ENCODE peak calls at places on chromosomes 16 and 17, in ten cellular contexts. One of them, this sample, is unnamed.

GRCh38 chr16:75801307-75801706 is 75.0 kb upstream of the CPHXL start:
- DNase-seq in GM12878: no peak
- DNase-seq in suprapubic skin: no peak
- DNase-seq in colonic mucosa: no peak
- DNase-seq in breast epithelium: no peak
- DNase-seq in GM10248: no peak
- DNase-seq in endothelial cell: no peak
- DNase-seq in uterus: no peak
- DNase-seq in GM20000: no peak
- DNase-seq in neural crest cell: no peak
- DNase-seq in this sample: no peak

GRCh38 chr17:37828313-37829124 is 83.7 kb upstream of the HNF1B start:
- DNase-seq in GM12878: no peak
- DNase-seq in suprapubic skin: no peak
- DNase-seq in colonic mucosa: no peak
- DNase-seq in breast epithelium: no peak
- DNase-seq in GM10248: no peak
- DNase-seq in endothelial cell: no peak
- DNase-seq in uterus: no peak
- DNase-seq in GM20000: no peak
- DNase-seq in neural crest cell: no peak
- DNase-seq in this sample: no peak

GRCh38 chr16:54926166-54926838 is 4.4 kb upstream of the IRX5 start:
- DNase-seq in GM12878: no peak
- DNase-seq in suprapubic skin: no peak
- DNase-seq in colonic mucosa: no peak
- DNase-seq in breast epithelium: no peak
- DNase-seq in GM10248: no peak
- DNase-seq in endothelial cell: no peak
- DNase-seq in uterus: no peak
- DNase-seq in GM20000: no peak
- DNase-seq in neural crest cell: no peak
- DNase-seq in this sample: no peak

GRCh38 chr16:50563989-50564388 is 15.8 kb downstream of the NKD1 start:
- DNase-seq in GM12878: no peak
- DNase-seq in suprapubic skin: no peak
- DNase-seq in colonic mucosa: no peak
- DNase-seq in breast epithelium: no peak
- DNase-seq in GM10248: no peak
- DNase-seq in endothelial cell: no peak
- DNase-seq in uterus: no peak
- DNase-seq in GM20000: no peak
- DNase-seq in neural crest cell: no peak
- DNase-seq in this sample: no peak

GRCh38 chr17:31508310-31509094 is 117.0 kb downstream of the RAB11FIP4 start:
- DNase-seq in GM12878: peak; percentile 69
- DNase-seq in suprapubic skin: no peak
- DNase-seq in colonic mucosa: peak; percentile 27
- DNase-seq in breast epithelium: no peak
- DNase-seq in GM10248: peak; percentile 73
- DNase-seq in endothelial cell: no peak
- DNase-seq in uterus: no peak
- DNase-seq in GM20000: peak; percentile 73
- DNase-seq in neural crest cell: no peak
- DNase-seq in this sample: no peak

GRCh38 chr16:73878616-73879015 is 418.0 kb upstream of the PSMD7 start:
- DNase-seq in GM12878: peak; percentile 3
- DNase-seq in suprapubic skin: no peak
- DNase-seq in colonic mucosa: no peak
- DNase-seq in breast epithelium: no peak
- DNase-seq in GM10248: peak; percentile 18
- DNase-seq in endothelial cell: no peak
- DNase-seq in uterus: no peak
- DNase-seq in GM20000: peak; percentile 37
- DNase-seq in neural crest cell: no peak
- DNase-seq in this sample: no peak

GRCh38 chr16:29974291-29975133 is 844 bp downstream of the TAOK2 start:
- DNase-seq in GM12878: no peak
- DNase-seq in suprapubic skin: peak; percentile 70
- DNase-seq in colonic mucosa: no peak
- DNase-seq in breast epithelium: no peak
- DNase-seq in GM10248: peak; percentile 41
- DNase-seq in endothelial cell: peak; percentile 65
- DNase-seq in uterus: peak; percentile 38
- DNase-seq in GM20000: peak; percentile 54
- DNase-seq in neural crest cell: no peak
- DNase-seq in this sample: no peak

GRCh38 chr17:31373150-31374082 is 18.1 kb upstream of the RAB11FIP4 start:
- DNase-seq in GM12878: peak; percentile 31
- DNase-seq in suprapubic skin: no peak
- DNase-seq in colonic mucosa: no peak
- DNase-seq in breast epithelium: no peak
- DNase-seq in GM10248: peak; percentile 40
- DNase-seq in endothelial cell: no peak
- DNase-seq in uterus: no peak
- DNase-seq in GM20000: peak; percentile 45
- DNase-seq in neural crest cell: no peak
- DNase-seq in this sample: no peak

GRCh38 chr17:71335212-71335611 is 785.6 kb upstream of the SOX9 start:
- DNase-seq in GM12878: no peak
- DNase-seq in suprapubic skin: no peak
- DNase-seq in colonic mucosa: no peak
- DNase-seq in breast epithelium: no peak
- DNase-seq in GM10248: no peak
- DNase-seq in endothelial cell: no peak
- DNase-seq in uterus: no peak
- DNase-seq in GM20000: no peak
- DNase-seq in neural crest cell: no peak
- DNase-seq in this sample: no peak

GRCh38 chr17:77887110-77887463 is 71.4 kb upstream of the TNRC6C start:
- DNase-seq in GM12878: no peak
- DNase-seq in suprapubic skin: no peak
- DNase-seq in colonic mucosa: no peak
- DNase-seq in breast epithelium: no peak
- DNase-seq in GM10248: no peak
- DNase-seq in endothelial cell: no peak
- DNase-seq in uterus: no peak
- DNase-seq in GM20000: no peak
- DNase-seq in neural crest cell: no peak
- DNase-seq in this sample: no peak

GRCh38 chr16:67406628-67407027 is 9.6 kb downstream of the ZDHHC1 start:
- DNase-seq in GM12878: no peak
- DNase-seq in suprapubic skin: no peak
- DNase-seq in colonic mucosa: no peak
- DNase-seq in breast epithelium: no peak
- DNase-seq in GM10248: no peak
- DNase-seq in endothelial cell: no peak
- DNase-seq in uterus: no peak
- DNase-seq in GM20000: no peak
- DNase-seq in neural crest cell: no peak
- DNase-seq in this sample: no peak

GRCh38 chr17:11309033-11309432 is 68.0 kb downstream of the SHISA6 start:
- DNase-seq in GM12878: no peak
- DNase-seq in suprapubic skin: no peak
- DNase-seq in colonic mucosa: no peak
- DNase-seq in breast epithelium: no peak
- DNase-seq in GM10248: no peak
- DNase-seq in endothelial cell: no peak
- DNase-seq in uterus: no peak
- DNase-seq in GM20000: no peak
- DNase-seq in neural crest cell: no peak
- DNase-seq in this sample: no peak

GRCh38 chr17:8994319-8994718 is 27.0 kb upstream of the NTN1 start:
- DNase-seq in GM12878: peak; percentile 34
- DNase-seq in suprapubic skin: no peak
- DNase-seq in colonic mucosa: peak; percentile 79
- DNase-seq in breast epithelium: no peak
- DNase-seq in GM10248: peak; percentile 67
- DNase-seq in endothelial cell: peak; percentile 78
- DNase-seq in uterus: peak; percentile 76
- DNase-seq in GM20000: peak; percentile 62
- DNase-seq in neural crest cell: peak; percentile 79
- DNase-seq in this sample: peak; percentile 72

GRCh38 chr17:18043491-18043890 is 4.3 kb downstream of the GID4 start:
- DNase-seq in GM12878: no peak
- DNase-seq in suprapubic skin: no peak
- DNase-seq in colonic mucosa: no peak
- DNase-seq in breast epithelium: no peak
- DNase-seq in GM10248: no peak
- DNase-seq in endothelial cell: no peak
- DNase-seq in uterus: no peak
- DNase-seq in GM20000: no peak
- DNase-seq in neural crest cell: no peak
- DNase-seq in this sample: no peak

GRCh38 chr17:4199818-4200402 is 56.9 kb downstream of the CYB5D2 start:
- DNase-seq in GM12878: no peak
- DNase-seq in suprapubic skin: no peak
- DNase-seq in colonic mucosa: no peak
- DNase-seq in breast epithelium: no peak
- DNase-seq in GM10248: peak; percentile 76
- DNase-seq in endothelial cell: peak; percentile 51
- DNase-seq in uterus: no peak
- DNase-seq in GM20000: peak; percentile 76
- DNase-seq in neural crest cell: peak; percentile 45
- DNase-seq in this sample: no peak

GRCh38 chr16:66924527-66925321 is 611 bp downstream of the RRAD start:
- DNase-seq in GM12878: no peak
- DNase-seq in suprapubic skin: no peak
- DNase-seq in colonic mucosa: peak; percentile 55
- DNase-seq in breast epithelium: no peak
- DNase-seq in GM10248: peak; percentile 83
- DNase-seq in endothelial cell: peak; percentile 69
- DNase-seq in uterus: no peak
- DNase-seq in GM20000: peak; percentile 87
- DNase-seq in neural crest cell: peak; percentile 43
- DNase-seq in this sample: peak; percentile 47

GRCh38 chr17:16446338-16446983 is 31.1 kb downstream of the TRPV2 start:
- DNase-seq in GM12878: no peak
- DNase-seq in suprapubic skin: no peak
- DNase-seq in colonic mucosa: no peak
- DNase-seq in breast epithelium: no peak
- DNase-seq in GM10248: no peak
- DNase-seq in endothelial cell: no peak
- DNase-seq in uterus: no peak
- DNase-seq in GM20000: no peak
- DNase-seq in neural crest cell: no peak
- DNase-seq in this sample: no peak
- TF ChIP-seq CTCF in GM12878: no peak
- TF ChIP-seq CTCF in suprapubic skin: no peak
- TF ChIP-seq CTCF in colonic mucosa: no peak
- TF ChIP-seq CTCF in breast epithelium: no peak
- TF ChIP-seq CTCF in GM10248: no peak
- TF ChIP-seq CTCF in endothelial cell: no peak
- TF ChIP-seq CTCF in uterus: no peak
- TF ChIP-seq CTCF in GM20000: no peak
- TF ChIP-seq CTCF in neural crest cell: no peak
- TF ChIP-seq CTCF in this sample: no peak

DNA sequence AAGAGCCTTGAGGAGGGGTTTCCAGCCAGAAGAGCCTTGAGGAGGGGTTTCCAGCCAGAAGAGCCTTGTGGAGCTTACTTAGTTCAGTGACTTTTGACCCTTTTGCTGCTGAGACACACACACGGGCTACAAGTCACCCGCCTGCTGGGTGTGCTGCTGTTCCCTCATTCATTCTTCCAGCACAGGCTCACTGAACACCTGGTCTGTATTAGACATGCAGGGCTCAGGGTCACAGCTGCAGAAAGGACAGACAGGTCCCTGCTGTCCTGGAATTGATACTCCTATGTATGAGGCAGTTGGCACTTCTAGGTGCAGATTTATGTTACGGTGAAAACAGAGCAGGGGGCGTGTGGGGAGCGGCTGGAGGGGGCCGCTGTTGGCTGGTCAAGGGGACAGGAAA is 6.7 kb downstream of the CACNG4 start:
- DNase-seq in GM12878: no peak
- DNase-seq in suprapubic skin: no peak
- DNase-seq in colonic mucosa: no peak
- DNase-seq in breast epithelium: no peak
- DNase-seq in GM10248: no peak
- DNase-seq in endothelial cell: no peak
- DNase-seq in uterus: no peak
- DNase-seq in GM20000: no peak
- DNase-seq in neural crest cell: no peak
- DNase-seq in this sample: no peak
- TF ChIP-seq CTCF in GM12878: no peak
- TF ChIP-seq CTCF in suprapubic skin: no peak
- TF ChIP-seq CTCF in colonic mucosa: no peak
- TF ChIP-seq CTCF in breast epithelium: no peak
- TF ChIP-seq CTCF in GM10248: no peak
- TF ChIP-seq CTCF in endothelial cell: no peak
- TF ChIP-seq CTCF in uterus: no peak
- TF ChIP-seq CTCF in GM20000: no peak
- TF ChIP-seq CTCF in neural crest cell: no peak
- TF ChIP-seq CTCF in this sample: no peak

DNA sequence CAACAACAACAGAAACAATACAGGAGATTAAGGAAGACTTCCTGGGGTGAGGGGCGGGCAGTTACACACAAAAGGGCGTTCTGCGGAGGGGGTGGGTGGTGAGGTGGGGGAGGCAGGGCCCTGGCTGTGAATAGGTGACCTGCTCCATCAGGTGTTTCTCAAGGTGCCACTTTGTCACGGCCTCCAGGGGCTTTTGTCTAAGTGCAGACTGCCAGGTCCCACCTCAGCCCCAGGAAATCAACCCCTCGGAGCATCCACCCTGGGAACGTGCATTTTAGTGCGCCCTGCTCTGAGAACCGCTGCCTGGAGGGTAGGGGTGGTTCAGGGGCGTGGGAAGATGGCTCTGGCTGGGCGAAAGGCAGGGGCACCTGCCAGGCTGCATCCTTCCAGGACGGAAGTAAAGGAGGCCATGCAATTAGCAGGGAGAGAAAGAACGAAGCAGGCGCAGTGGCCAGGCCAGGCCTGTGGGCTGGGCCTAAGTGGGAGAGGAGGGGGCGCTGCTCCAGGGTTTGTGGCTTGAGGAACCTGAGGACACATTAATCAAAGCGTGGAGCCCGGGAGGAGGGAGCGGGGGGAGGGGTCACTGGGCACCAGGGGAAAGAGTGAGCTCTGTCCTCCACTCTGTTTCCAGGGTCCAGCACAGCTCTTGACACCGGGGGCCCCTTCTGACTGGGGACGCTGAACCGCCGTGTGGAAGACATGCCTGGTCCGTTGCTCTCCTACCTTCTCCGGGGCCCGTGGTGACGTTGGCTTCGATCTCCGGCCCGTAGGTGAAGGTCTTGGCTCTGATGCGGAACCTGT is 49.4 kb upstream of the CDC42EP4 start:
- DNase-seq in GM12878: no peak
- DNase-seq in suprapubic skin: no peak
- DNase-seq in colonic mucosa: no peak
- DNase-seq in breast epithelium: no peak
- DNase-seq in GM10248: no peak
- DNase-seq in endothelial cell: peak; percentile 20
- DNase-seq in uterus: no peak
- DNase-seq in GM20000: no peak
- DNase-seq in neural crest cell: peak; percentile 34
- DNase-seq in this sample: peak; percentile 63
- TF ChIP-seq CTCF in GM12878: no peak
- TF ChIP-seq CTCF in suprapubic skin: no peak
- TF ChIP-seq CTCF in colonic mucosa: no peak
- TF ChIP-seq CTCF in breast epithelium: no peak
- TF ChIP-seq CTCF in GM10248: no peak
- TF ChIP-seq CTCF in endothelial cell: no peak
- TF ChIP-seq CTCF in uterus: no peak
- TF ChIP-seq CTCF in GM20000: no peak
- TF ChIP-seq CTCF in neural crest cell: no peak
- TF ChIP-seq CTCF in this sample: peak; percentile 13

GRCh38 chr16:23432176-23433128 is 20.5 kb downstream of the COG7 start:
- DNase-seq in GM12878: no peak
- DNase-seq in suprapubic skin: no peak
- DNase-seq in colonic mucosa: no peak
- DNase-seq in breast epithelium: no peak
- DNase-seq in GM10248: no peak
- DNase-seq in endothelial cell: no peak
- DNase-seq in uterus: no peak
- DNase-seq in GM20000: no peak
- DNase-seq in neural crest cell: no peak
- DNase-seq in this sample: no peak
- TF ChIP-seq CTCF in GM12878: no peak
- TF ChIP-seq CTCF in suprapubic skin: no peak
- TF ChIP-seq CTCF in colonic mucosa: peak; percentile 21
- TF ChIP-seq CTCF in breast epithelium: no peak
- TF ChIP-seq CTCF in GM10248: peak; percentile 1
- TF ChIP-seq CTCF in endothelial cell: no peak
- TF ChIP-seq CTCF in uterus: no peak
- TF ChIP-seq CTCF in GM20000: no peak
- TF ChIP-seq CTCF in neural crest cell: no peak
- TF ChIP-seq CTCF in this sample: no peak